ENCODE peak calls at places on chromosomes 2 and 18, in seven cellular contexts. E is tibial artery, B is heart left ventricle, U is fibroblast of the aortic adventitia, R is lower leg skin, K is B cell, L is RWPE1. V is an unnamed sample.

GRCh38 chr2:109289823-109290222 is 160.8 kb downstream of the SH3RF3 start:
- DNase-seq in E (no peak), B (no peak), U (no peak), R (no peak), K (no peak), L (no peak), V (no peak)

GRCh38 chr2:52343867-52344266 is 1311.9 kb upstream of the NRXN1 start:
- DNase-seq in E (no peak), B (no peak), U (no peak), R (no peak), K (no peak), L (no peak), V (no peak)

GRCh38 chr2:3141696-3142095 is 235.9 kb downstream of the EIPR1 start:
- DNase-seq in E (no peak), B (no peak), U (no peak), R (peak), K (no peak), L (no peak), V (no peak)

GRCh38 chr2:158600155-158600802 is 143.5 kb downstream of the PKP4 start:
- DNase-seq in E (peak), B (peak), U (peak), R (no peak), K (no peak), L (peak), V (no peak)

GRCh38 chr2:207760453-207760852 is 9.3 kb downstream of the FZD5 start:
- DNase-seq in E (no peak), B (no peak), U (no peak), R (no peak), K (no peak), L (no peak), V (no peak)

GRCh38 chr2:201806442-201806841 is at the start of gene CDK15:
- DNase-seq in E (peak), B (no peak), U (peak), R (no peak), K (no peak), L (no peak), V (no peak)

GRCh38 chr2:133716166-133716565 is 147.9 kb upstream of the NCKAP5 start:
- DNase-seq in E (no peak), B (no peak), U (no peak), R (no peak), K (no peak), L (no peak), V (no peak)

GRCh38 chr18:60554961-60555360 is 182.4 kb upstream of the MC4R start:
- DNase-seq in E (no peak), B (no peak), U (no peak), R (no peak), K (no peak), L (no peak), V (no peak)

GRCh38 chr2:232315049-232315922 is 63.3 kb upstream of the ALPP start:
- DNase-seq in E (peak), B (peak), U (no peak), R (peak), K (peak), L (peak), V (no peak)
- TF ChIP-seq CTCF in E (no peak), B (no peak), U (no peak), R (no peak), K (peak), L (peak), V (no peak)

GRCh38 chr2:212066546-212066945 is 472.1 kb downstream of the ERBB4 start:
- DNase-seq in E (no peak), B (no peak), U (no peak), R (no peak), K (no peak), L (no peak), V (no peak)

GRCh38 chr2:212064318-212064717 is 474.3 kb downstream of the ERBB4 start:
- DNase-seq in E (no peak), B (no peak), U (no peak), R (no peak), K (no peak), L (no peak), V (no peak)
- TF ChIP-seq CTCF in E (no peak), B (no peak), U (no peak), R (no peak), K (no peak), L (no peak), V (no peak)

GRCh38 chr18:49855711-49856110 is 42.4 kb upstream of the ACAA2 start:
- DNase-seq in E (no peak), B (no peak), U (no peak), R (peak), K (no peak), L (no peak), V (no peak)

GRCh38 chr18:49856531-49856930 is 43.2 kb upstream of the ACAA2 start:
- DNase-seq in E (no peak), B (no peak), U (no peak), R (no peak), K (no peak), L (no peak), V (no peak)

GRCh38 chr18:49859006-49859359 is 45.6 kb upstream of the ACAA2 start:
- DNase-seq in E (no peak), B (no peak), U (no peak), R (no peak), K (no peak), L (no peak), V (no peak)

GRCh38 chr18:49858309-49859005 is 45.1 kb upstream of the ACAA2 start:
- DNase-seq in E (no peak), B (peak), U (peak), R (peak), K (no peak), L (peak), V (peak)

DNA sequence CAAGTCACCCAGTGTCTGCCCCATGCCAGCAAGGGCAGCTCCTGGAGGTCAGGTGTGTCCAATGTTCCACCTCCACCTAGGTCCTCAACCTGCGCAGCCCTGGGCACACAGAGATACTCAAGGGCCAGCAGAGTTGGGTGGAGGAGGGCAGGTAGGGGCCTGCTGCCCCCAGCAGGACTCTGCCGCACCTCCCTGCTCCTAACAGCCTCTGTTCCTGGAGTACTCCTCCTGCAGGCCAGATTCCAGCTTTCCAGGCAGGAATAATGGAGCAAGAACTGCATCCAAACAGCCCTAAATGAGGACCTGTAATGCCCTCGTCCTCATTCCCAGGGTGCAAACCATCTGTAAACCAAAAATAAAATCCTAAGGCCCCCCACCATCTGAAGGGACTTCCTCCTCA is 44.4 kb upstream of the ACAA2 start:
- DNase-seq in E (no peak), B (no peak), U (no peak), R (no peak), K (no peak), L (no peak), V (no peak)
- TF ChIP-seq CTCF in E (no peak), B (no peak), U (no peak), R (no peak), K (no peak), L (no peak), V (no peak)

GRCh38 chr2:159755788-159756187 is 42.2 kb downstream of the CD302 start:
- DNase-seq in E (no peak), B (no peak), U (no peak), R (no peak), K (no peak), L (peak), V (no peak)
- TF ChIP-seq CTCF in E (no peak), B (no peak), U (no peak), R (no peak), K (no peak), L (no peak), V (no peak)

GRCh38 chr2:7034313-7034712 is 117.1 kb downstream of the RNF144A start:
- DNase-seq in E (no peak), B (no peak), U (peak), R (no peak), K (no peak), L (no peak), V (no peak)
- TF ChIP-seq CTCF in E (no peak), B (peak), U (no peak), R (no peak), K (no peak), L (no peak), V (no peak)

GRCh38 chr2:79530443-79530842 is 17.6 kb downstream of the CTNNA2 start:
- DNase-seq in E (no peak), B (no peak), U (no peak), R (no peak), K (no peak), L (no peak), V (no peak)
- TF ChIP-seq CTCF in E (no peak), B (no peak), U (no peak), R (no peak), K (no peak), L (no peak), V (no peak)

GRCh38 chr18:57762686-57763085 is 40.4 kb downstream of the ATP8B1 start:
- DNase-seq in E (no peak), B (no peak), U (no peak), R (no peak), K (no peak), L (no peak), V (no peak)
- TF ChIP-seq CTCF in E (no peak), B (no peak), U (no peak), R (no peak), K (no peak), L (no peak), V (no peak)

GRCh38 chr18:47932603-47933002 is 2.1 kb upstream of the SMAD2 start:
- DNase-seq in E (no peak), B (no peak), U (no peak), R (no peak), K (no peak), L (no peak), V (no peak)

GRCh38 chr18:47932170-47932569 is 1.7 kb upstream of the SMAD2 start:
- DNase-seq in E (no peak), B (no peak), U (no peak), R (no peak), K (no peak), L (no peak), V (no peak)

GRCh38 chr18:47930086-47930843 is at the start of gene SMAD2:
- DNase-seq in E (peak), B (peak), U (peak), R (peak), K (peak), L (peak), V (peak)

GRCh38 chr18:47930844-47931706 is 616 bp upstream of the SMAD2 start:
- DNase-seq in E (peak), B (peak), U (peak), R (peak), K (peak), L (peak), V (peak)

DNA sequence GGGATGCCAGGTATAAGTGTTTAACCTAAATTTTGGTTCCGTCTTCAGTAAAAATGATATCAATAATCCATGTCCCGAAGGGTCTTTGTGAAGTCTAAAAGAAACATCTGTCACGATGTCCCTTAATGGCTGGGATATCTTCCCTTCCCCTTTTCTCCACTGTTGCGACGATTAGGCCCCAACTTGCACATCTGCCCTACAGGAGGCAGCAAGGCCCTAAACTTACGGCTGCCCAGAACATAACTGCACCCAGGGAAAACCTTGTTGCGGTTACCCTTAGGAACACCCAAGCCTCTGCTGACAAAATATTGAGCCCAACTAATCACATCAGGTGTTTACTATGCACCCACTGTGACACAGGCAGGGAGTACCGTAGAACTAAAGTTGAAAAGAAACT is 1.2 kb upstream of the SMAD2 start:
- DNase-seq in E (no peak), B (no peak), U (no peak), R (no peak), K (peak), L (no peak), V (no peak)
- TF ChIP-seq CTCF in E (no peak), B (no peak), U (no peak), R (no peak), K (no peak), L (peak), V (no peak)

V was measured in omental fat pad.